ENCODE peak calls at places on chromosomes 11 and 22, in six cellular contexts. P, Q, Z, Y, M and W are unnamed samples.

GRCh38 chr11:64238999-64239398 is 1.9 kb upstream of the FKBP2 start:
- DNase-seq in M (no peak), P (no peak), Q (no peak), Y (no peak), Z (no peak), W (no peak)

GRCh38 chr11:5690736-5691135 is 1.1 kb downstream of the TRIM22 start:
- DNase-seq in M (no peak), Q (no peak), Z (peak; percentile 18), Y (peak; percentile 16), P (no peak), W (peak; percentile 13)

GRCh38 chr22:32855023-32855756 is 53.7 kb downstream of the TIMP3 start:
- DNase-seq in Q (no peak), Y (peak; percentile 72), P (no peak), M (no peak), Z (peak; percentile 20), W (no peak)

GRCh38 chr11:88345408-88345807 is 7.9 kb upstream of the CTSC start:
- DNase-seq in P (no peak), Y (peak; percentile 63), Q (no peak), Z (peak; percentile 17), M (no peak), W (peak; percentile 54)

GRCh38 chr11:27209562-27210005 is 153.4 kb downstream of the CCDC34 start:
- DNase-seq in Y (peak; percentile 70), Z (peak; percentile 94), P (peak; percentile 83), M (no peak), Q (no peak), W (peak; percentile 93)

GRCh38 chr11:15765530-15765929 is 590.8 kb downstream of the SOX6 start:
- DNase-seq in Y (no peak), P (no peak), Q (no peak), Z (no peak), M (no peak), W (no peak)

GRCh38 chr22:46614070-46614931 is 5.9 kb upstream of the GRAMD4 start:
- DNase-seq in P (no peak), Q (no peak), Z (no peak), M (no peak), Y (no peak), W (no peak)

GRCh38 chr11:126478466-126478865 is 123.0 kb downstream of the ST3GAL4 start:
- DNase-seq in Q (no peak), P (no peak), Y (no peak), Z (no peak), M (no peak), W (no peak)

GRCh38 chr22:39299829-39300178 is 19.6 kb downstream of the RPL3 start:
- DNase-seq in P (peak; percentile 77), Q (no peak), M (no peak), Y (peak; percentile 58), Z (peak; percentile 56), W (no peak)

GRCh38 chr22:41237036-41237706 is 3.6 kb downstream of the CHADL start:
- DNase-seq in Y (no peak), Z (no peak), Q (no peak), P (no peak), M (peak; percentile 92), W (no peak)

GRCh38 chr22:41237707-41238569 is 2.8 kb downstream of the CHADL start:
- DNase-seq in P (peak; percentile 86), M (peak; percentile 80), Z (peak; percentile 24), Y (peak; percentile 91), Q (peak; percentile 47), W (peak; percentile 13)

GRCh38 chr22:41239443-41240128 is 1.1 kb downstream of the CHADL start:
- DNase-seq in P (no peak), Z (no peak), M (no peak), Q (no peak), Y (no peak), W (no peak)

GRCh38 chr22:41240377-41241132 is at the start of gene CHADL:
- DNase-seq in P (no peak), M (no peak), Y (no peak), Z (no peak), Q (no peak), W (no peak)

DNA sequence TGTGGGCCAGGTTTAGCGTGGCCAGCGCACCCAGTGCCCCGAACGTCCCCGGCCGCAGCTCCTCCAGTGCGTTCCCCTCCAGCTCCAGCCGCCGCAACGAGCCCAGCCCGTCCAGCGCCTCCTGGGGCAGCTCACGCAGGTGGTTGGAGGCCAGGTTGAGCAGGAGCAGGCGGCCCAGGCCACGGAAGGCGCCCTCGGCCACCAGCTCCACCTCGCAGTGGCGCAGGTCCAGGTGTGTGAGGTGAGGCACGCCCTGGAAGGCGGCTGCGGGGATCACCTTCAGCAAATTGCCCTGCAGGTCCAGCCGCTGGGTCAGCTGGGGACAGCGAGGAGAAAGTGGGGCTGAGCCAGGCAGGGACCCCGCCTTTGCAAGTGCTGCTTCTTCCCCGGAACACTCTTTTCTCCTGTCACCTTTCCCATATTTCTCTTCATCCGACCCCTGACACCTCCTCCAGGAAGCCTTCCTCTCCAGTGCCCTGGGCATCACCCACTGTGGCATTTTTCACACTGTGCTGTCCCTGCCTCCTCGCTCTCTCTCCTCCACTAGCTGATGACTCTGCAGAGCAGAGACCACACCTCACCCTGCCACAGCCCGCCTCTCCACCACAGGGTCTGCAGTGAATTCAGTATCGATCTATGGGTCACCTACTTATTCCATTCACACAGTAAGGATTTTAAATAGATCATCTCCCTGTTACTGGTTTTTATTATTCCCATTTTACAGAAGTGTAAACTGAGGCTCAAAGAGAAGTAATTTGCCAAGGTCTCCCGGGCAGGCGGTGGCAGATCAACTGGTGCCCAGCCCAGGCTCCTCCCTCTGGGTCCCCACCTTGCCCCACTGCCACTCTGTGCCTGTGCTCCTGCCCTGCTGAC is 1.9 kb downstream of the CHADL start:
- DNase-seq in M (no peak), Q (no peak), Y (peak; percentile 45), Z (no peak), P (no peak), W (no peak)
- H3K4me3 ChIP-seq in M (no peak overlapping the region), Q (no peak overlapping the region), Y (no peak overlapping the region), Z (no peak overlapping the region), P (no peak overlapping the region), W (no peak overlapping the region)

GRCh38 chr11:355581-356458 is 13.5 kb upstream of the B4GALNT4 start:
- DNase-seq in Z (peak; percentile 97), P (peak; percentile 98), M (peak; percentile 90), Y (peak; percentile 95), Q (peak; percentile 93), W (peak; percentile 94)
- H3K4ac ChIP-seq in Z (peak overlapping the region; percentile 99), P (peak overlapping the region; percentile 97), M (peak overlapping the region; percentile 100), Y (peak overlapping the region; percentile 90), Q (peak overlapping the region; percentile 86), W (peak overlapping the region; percentile 100)

GRCh38 chr22:24417901-24418641 is 9.3 kb upstream of the ADORA2A start:
- DNase-seq in Z (no peak), Y (peak; percentile 50), M (no peak), Q (no peak), P (no peak), W (peak; percentile 46)
- H3K27ac ChIP-seq in Z (no peak overlapping the region), Y (no peak overlapping the region), M (peak overlapping the region; percentile 43), Q (no peak overlapping the region), P (no peak overlapping the region), W (no peak overlapping the region)

DNA sequence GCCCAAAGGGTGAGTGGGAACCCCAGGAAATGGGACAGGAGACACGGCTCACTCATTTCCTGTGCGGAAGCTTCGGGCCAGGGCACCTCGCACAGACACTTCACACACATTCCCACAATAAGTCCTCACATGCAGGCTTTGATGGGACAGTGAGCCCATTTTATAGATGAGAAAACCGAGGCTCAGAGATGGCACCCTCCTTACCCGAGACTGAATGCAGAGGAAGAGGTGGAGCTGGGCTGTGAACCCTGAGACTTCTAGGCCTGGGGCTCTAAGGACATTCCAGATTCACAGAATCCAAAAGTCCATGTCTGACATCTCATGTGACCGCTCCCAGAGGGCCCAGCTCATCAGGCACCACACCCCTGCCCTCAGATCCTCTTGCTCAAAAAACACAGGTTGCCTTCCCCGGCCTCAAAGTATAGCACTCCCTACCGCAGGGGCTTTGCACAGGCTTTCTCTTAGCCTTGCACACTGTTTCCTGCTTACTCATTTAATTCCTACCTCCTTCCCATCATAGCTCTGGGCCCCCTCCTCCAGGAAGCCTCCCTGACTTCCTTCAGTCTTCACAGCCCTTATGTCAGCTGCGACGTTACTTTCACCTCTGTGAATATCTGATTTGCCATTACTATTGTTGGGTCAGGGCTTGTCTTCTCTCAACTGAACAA is 57.1 kb upstream of the TCF20 start:
- DNase-seq in Q (no peak), P (no peak), Y (no peak), Z (no peak), M (no peak), W (no peak)
- H3K4me3 ChIP-seq in Q (no peak overlapping the region), P (no peak overlapping the region), Y (no peak overlapping the region), Z (no peak overlapping the region), M (no peak overlapping the region), W (no peak overlapping the region)

DNA sequence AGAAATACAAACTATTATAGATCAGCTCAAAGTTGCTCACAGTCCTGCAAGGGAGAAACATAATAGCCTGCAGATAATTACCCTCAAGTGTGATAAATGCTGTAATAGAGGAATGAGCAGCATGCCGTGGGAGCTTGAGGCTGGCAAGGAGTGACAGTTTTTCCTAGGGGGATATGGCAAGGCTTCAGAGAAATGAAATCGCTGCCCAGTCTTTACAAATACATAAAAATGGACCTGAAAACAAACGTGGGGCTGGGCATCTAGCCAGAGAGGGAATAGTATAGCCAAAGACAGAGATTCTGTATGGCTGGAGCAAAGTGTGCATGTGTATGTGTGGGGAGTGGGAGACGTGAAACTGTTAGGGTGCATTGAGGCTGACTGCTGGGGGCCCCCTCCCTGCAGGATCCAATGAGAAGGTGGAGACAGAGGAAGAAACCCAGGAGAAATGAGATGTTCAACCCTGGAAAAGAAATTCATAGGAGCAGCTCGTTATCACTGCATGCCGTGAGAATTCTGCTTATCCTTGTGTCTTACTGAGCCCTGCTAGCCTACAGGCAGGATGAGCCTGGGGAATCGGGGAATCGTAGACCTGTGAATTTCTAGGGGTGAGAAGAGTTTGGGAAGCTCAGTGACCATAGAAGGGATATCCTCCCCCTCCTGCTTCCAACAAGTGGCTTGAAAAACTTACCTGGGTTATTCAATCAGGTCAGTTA is 167.0 kb downstream of the LDLRAD3 start:
- DNase-seq in Q (no peak), P (peak; percentile 68), M (no peak), Y (no peak), Z (no peak), W (no peak)
- H3K4ac ChIP-seq in Q (peak overlapping the region; percentile 20), P (no peak overlapping the region), M (peak overlapping the region; percentile 99), Y (no peak overlapping the region), Z (no peak overlapping the region), W (no peak overlapping the region)